ENCODE peak calls at places on chromosomes 3 and 15, in seven cellular contexts. One of them, this sample, is unnamed.

GRCh38 chr15:41501191-41501917 is 7.7 kb downstream of the ITPKA start:
- DNase-seq in tibial nerve: no peak
- DNase-seq in astrocyte of the spinal cord: no peak
- DNase-seq in progenitor cell of endocrine pancreas: no peak
- DNase-seq in mammary epithelial cell: no peak
- DNase-seq in left ventricle myocardium inferior: no peak
- DNase-seq in CD4-positive, alpha-beta T cell: no peak
- DNase-seq in this sample: no peak

GRCh38 chr3:137568880-137569279 is 195.2 kb upstream of the SOX14 start:
- DNase-seq in progenitor cell of endocrine pancreas: no peak
- DNase-seq in mammary epithelial cell: no peak
- DNase-seq in CD4-positive, alpha-beta T cell: no peak
- DNase-seq in astrocyte of the spinal cord: no peak
- DNase-seq in tibial nerve: no peak
- DNase-seq in left ventricle myocardium inferior: no peak
- DNase-seq in this sample: no peak

GRCh38 chr3:196646736-196647216 is 7.3 kb downstream of the NRROS start:
- DNase-seq in mammary epithelial cell: no peak
- DNase-seq in tibial nerve: no peak
- DNase-seq in astrocyte of the spinal cord: no peak
- DNase-seq in progenitor cell of endocrine pancreas: no peak
- DNase-seq in left ventricle myocardium inferior: no peak
- DNase-seq in CD4-positive, alpha-beta T cell: no peak
- DNase-seq in this sample: no peak

GRCh38 chr3:4748701-4749378 is 230.4 kb upstream of the BHLHE40 start:
- DNase-seq in mammary epithelial cell: no peak
- DNase-seq in astrocyte of the spinal cord: no peak
- DNase-seq in tibial nerve: no peak
- DNase-seq in left ventricle myocardium inferior: no peak
- DNase-seq in progenitor cell of endocrine pancreas: no peak
- DNase-seq in CD4-positive, alpha-beta T cell: no peak
- DNase-seq in this sample: no peak

GRCh38 chr3:39378092-39378491 is 5.1 kb upstream of the SLC25A38 start:
- DNase-seq in left ventricle myocardium inferior: no peak
- DNase-seq in astrocyte of the spinal cord: peak
- DNase-seq in CD4-positive, alpha-beta T cell: peak
- DNase-seq in tibial nerve: no peak
- DNase-seq in mammary epithelial cell: peak
- DNase-seq in progenitor cell of endocrine pancreas: peak
- DNase-seq in this sample: peak

GRCh38 chr15:64151727-64152506 is at the start of gene SNX22:
- DNase-seq in astrocyte of the spinal cord: no peak
- DNase-seq in CD4-positive, alpha-beta T cell: no peak
- DNase-seq in progenitor cell of endocrine pancreas: peak
- DNase-seq in tibial nerve: no peak
- DNase-seq in left ventricle myocardium inferior: no peak
- DNase-seq in mammary epithelial cell: no peak
- DNase-seq in this sample: peak

GRCh38 chr3:151990696-151991376 is 117.4 kb downstream of the SUCNR1 start:
- DNase-seq in left ventricle myocardium inferior: no peak
- DNase-seq in astrocyte of the spinal cord: no peak
- DNase-seq in progenitor cell of endocrine pancreas: no peak
- DNase-seq in CD4-positive, alpha-beta T cell: no peak
- DNase-seq in mammary epithelial cell: no peak
- DNase-seq in tibial nerve: no peak
- DNase-seq in this sample: no peak

GRCh38 chr3:46932455-46933225 is 43.9 kb downstream of the CCDC12 start:
- DNase-seq in mammary epithelial cell: no peak
- DNase-seq in tibial nerve: no peak
- DNase-seq in progenitor cell of endocrine pancreas: no peak
- DNase-seq in astrocyte of the spinal cord: no peak
- DNase-seq in left ventricle myocardium inferior: no peak
- DNase-seq in CD4-positive, alpha-beta T cell: no peak
- DNase-seq in this sample: no peak

GRCh38 chr3:150414273-150414672 is 6.2 kb downstream of the TSC22D2 start:
- DNase-seq in tibial nerve: no peak
- DNase-seq in CD4-positive, alpha-beta T cell: no peak
- DNase-seq in astrocyte of the spinal cord: peak
- DNase-seq in left ventricle myocardium inferior: no peak
- DNase-seq in mammary epithelial cell: peak
- DNase-seq in progenitor cell of endocrine pancreas: no peak
- DNase-seq in this sample: peak

GRCh38 chr3:128412180-128413002 is 54.3 kb downstream of the DNAJB8 start:
- DNase-seq in left ventricle myocardium inferior: no peak
- DNase-seq in tibial nerve: no peak
- DNase-seq in mammary epithelial cell: no peak
- DNase-seq in CD4-positive, alpha-beta T cell: no peak
- DNase-seq in astrocyte of the spinal cord: no peak
- DNase-seq in progenitor cell of endocrine pancreas: no peak
- DNase-seq in this sample: no peak

GRCh38 chr3:116443096-116443793 is 2.0 kb downstream of the LSAMP start:
- DNase-seq in tibial nerve: no peak
- DNase-seq in mammary epithelial cell: no peak
- DNase-seq in CD4-positive, alpha-beta T cell: no peak
- DNase-seq in astrocyte of the spinal cord: peak
- DNase-seq in progenitor cell of endocrine pancreas: no peak
- DNase-seq in left ventricle myocardium inferior: no peak
- DNase-seq in this sample: no peak

GRCh38 chr3:149610351-149611105 is 47.3 kb downstream of the WWTR1 start:
- DNase-seq in tibial nerve: no peak
- DNase-seq in astrocyte of the spinal cord: no peak
- DNase-seq in mammary epithelial cell: no peak
- DNase-seq in left ventricle myocardium inferior: peak
- DNase-seq in progenitor cell of endocrine pancreas: no peak
- DNase-seq in CD4-positive, alpha-beta T cell: no peak
- DNase-seq in this sample: no peak

GRCh38 chr3:128073185-128073725 is 21.0 kb downstream of the SEC61A1 start:
- DNase-seq in astrocyte of the spinal cord: no peak
- DNase-seq in progenitor cell of endocrine pancreas: no peak
- DNase-seq in CD4-positive, alpha-beta T cell: no peak
- DNase-seq in left ventricle myocardium inferior: no peak
- DNase-seq in tibial nerve: no peak
- DNase-seq in mammary epithelial cell: no peak
- DNase-seq in this sample: no peak

GRCh38 chr3:138449490-138449889 is 15.1 kb downstream of the ESYT3 start:
- DNase-seq in astrocyte of the spinal cord: no peak
- DNase-seq in progenitor cell of endocrine pancreas: no peak
- DNase-seq in CD4-positive, alpha-beta T cell: no peak
- DNase-seq in tibial nerve: no peak
- DNase-seq in left ventricle myocardium inferior: no peak
- DNase-seq in mammary epithelial cell: no peak
- DNase-seq in this sample: no peak

GRCh38 chr3:107959767-107960166 is 131.1 kb downstream of the CD47 start:
- DNase-seq in mammary epithelial cell: no peak
- DNase-seq in CD4-positive, alpha-beta T cell: no peak
- DNase-seq in left ventricle myocardium inferior: no peak
- DNase-seq in tibial nerve: no peak
- DNase-seq in progenitor cell of endocrine pancreas: no peak
- DNase-seq in astrocyte of the spinal cord: no peak
- DNase-seq in this sample: no peak

GRCh38 chr15:85704021-85704420 is 90.7 kb downstream of the KLHL25 start:
- DNase-seq in CD4-positive, alpha-beta T cell: no peak
- DNase-seq in tibial nerve: no peak
- DNase-seq in left ventricle myocardium inferior: no peak
- DNase-seq in progenitor cell of endocrine pancreas: no peak
- DNase-seq in astrocyte of the spinal cord: no peak
- DNase-seq in mammary epithelial cell: no peak
- DNase-seq in this sample: no peak

GRCh38 chr3:133662256-133662773 is 574 bp upstream of the TOPBP1 start:
- DNase-seq in mammary epithelial cell: peak
- DNase-seq in astrocyte of the spinal cord: peak
- DNase-seq in progenitor cell of endocrine pancreas: no peak
- DNase-seq in CD4-positive, alpha-beta T cell: no peak
- DNase-seq in left ventricle myocardium inferior: no peak
- DNase-seq in tibial nerve: no peak
- DNase-seq in this sample: peak

GRCh38 chr3:53709856-53710674 is 136.2 kb downstream of the CHDH start:
- DNase-seq in tibial nerve: peak
- DNase-seq in left ventricle myocardium inferior: peak
- DNase-seq in progenitor cell of endocrine pancreas: peak
- DNase-seq in astrocyte of the spinal cord: peak
- DNase-seq in mammary epithelial cell: peak
- DNase-seq in CD4-positive, alpha-beta T cell: peak
- DNase-seq in this sample: peak

GRCh38 chr3:194869482-194870169 is 183.9 kb downstream of the FAM43A start:
- DNase-seq in progenitor cell of endocrine pancreas: no peak
- DNase-seq in tibial nerve: no peak
- DNase-seq in astrocyte of the spinal cord: peak
- DNase-seq in left ventricle myocardium inferior: no peak
- DNase-seq in CD4-positive, alpha-beta T cell: no peak
- DNase-seq in mammary epithelial cell: peak
- DNase-seq in this sample: no peak
- TF ChIP-seq CTCF in progenitor cell of endocrine pancreas: no peak
- TF ChIP-seq CTCF in tibial nerve: no peak
- TF ChIP-seq CTCF in astrocyte of the spinal cord: no peak
- TF ChIP-seq CTCF in left ventricle myocardium inferior: no peak
- TF ChIP-seq CTCF in CD4-positive, alpha-beta T cell: no peak
- TF ChIP-seq CTCF in mammary epithelial cell: peak
- TF ChIP-seq CTCF in this sample: no peak

DNA sequence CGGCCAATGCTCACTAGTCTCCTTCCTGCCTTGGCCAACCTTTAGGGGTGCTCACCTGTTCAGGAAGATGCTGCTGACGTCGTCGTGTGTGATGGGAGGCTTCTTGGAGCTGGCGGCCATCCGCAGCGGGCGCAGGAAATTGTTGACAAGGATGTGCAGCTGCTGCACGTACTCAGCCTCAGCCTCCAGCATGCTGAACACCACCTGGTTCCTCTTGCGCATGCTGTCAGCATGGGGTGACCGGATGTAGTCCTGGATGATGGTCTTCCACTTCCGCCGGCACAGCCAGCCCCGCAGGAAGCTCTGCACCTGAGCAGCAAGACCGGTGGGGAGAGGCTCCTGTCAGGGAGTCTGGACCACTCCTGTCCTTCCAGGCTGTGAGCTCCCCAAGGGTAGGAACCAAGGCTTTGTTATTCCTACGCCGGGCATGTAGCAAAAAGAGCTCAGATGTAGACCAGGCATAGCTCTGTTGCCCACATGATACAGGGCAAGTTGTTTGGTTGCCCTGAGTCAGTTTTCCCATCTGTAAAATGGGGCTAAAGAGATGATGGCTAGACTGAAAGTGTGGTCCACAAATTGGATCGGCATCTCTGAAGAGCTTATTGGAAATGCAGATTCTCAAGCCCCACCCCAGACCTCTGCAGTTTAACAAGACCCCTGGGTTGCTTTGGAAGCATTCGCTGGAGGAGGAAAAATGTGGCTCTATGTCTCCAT is 43.7 kb downstream of the RASGRF1 start:
- DNase-seq in tibial nerve: no peak
- DNase-seq in CD4-positive, alpha-beta T cell: no peak
- DNase-seq in astrocyte of the spinal cord: no peak
- DNase-seq in mammary epithelial cell: no peak
- DNase-seq in progenitor cell of endocrine pancreas: no peak
- DNase-seq in left ventricle myocardium inferior: no peak
- DNase-seq in this sample: no peak
- TF ChIP-seq CTCF in tibial nerve: no peak
- TF ChIP-seq CTCF in CD4-positive, alpha-beta T cell: no peak
- TF ChIP-seq CTCF in astrocyte of the spinal cord: no peak
- TF ChIP-seq CTCF in mammary epithelial cell: no peak
- TF ChIP-seq CTCF in progenitor cell of endocrine pancreas: no peak
- TF ChIP-seq CTCF in left ventricle myocardium inferior: no peak
- TF ChIP-seq CTCF in this sample: no peak

DNA sequence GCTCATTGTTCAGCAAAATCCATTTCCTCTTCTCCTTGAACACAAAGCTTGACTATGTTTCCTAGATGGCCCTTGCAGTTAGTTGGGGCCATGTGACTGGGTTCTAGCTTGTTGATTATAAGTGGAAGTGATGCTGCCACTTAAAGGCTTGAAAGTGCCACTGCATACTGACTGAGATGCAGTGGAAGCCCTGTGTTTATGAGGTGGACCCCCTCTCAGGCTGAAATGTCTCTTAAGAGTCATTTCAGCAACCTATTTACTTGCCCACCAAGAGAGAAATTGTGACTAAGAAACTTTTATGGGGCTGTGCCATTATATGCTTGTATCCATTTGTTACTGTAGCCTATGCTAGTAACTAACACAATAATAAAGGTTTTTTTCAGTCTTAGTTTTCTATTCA is 8.4 kb upstream of the ANP32A start:
- DNase-seq in astrocyte of the spinal cord: no peak
- DNase-seq in CD4-positive, alpha-beta T cell: no peak
- DNase-seq in mammary epithelial cell: peak
- DNase-seq in tibial nerve: no peak
- DNase-seq in left ventricle myocardium inferior: no peak
- DNase-seq in progenitor cell of endocrine pancreas: no peak
- DNase-seq in this sample: peak
- TF ChIP-seq CTCF in astrocyte of the spinal cord: peak
- TF ChIP-seq CTCF in CD4-positive, alpha-beta T cell: peak
- TF ChIP-seq CTCF in mammary epithelial cell: peak
- TF ChIP-seq CTCF in tibial nerve: peak
- TF ChIP-seq CTCF in left ventricle myocardium inferior: peak
- TF ChIP-seq CTCF in progenitor cell of endocrine pancreas: no peak
- TF ChIP-seq CTCF in this sample: no peak

GRCh38 chr15:95291878-95292472 is 1038.5 kb upstream of the NR2F2 start:
- DNase-seq in tibial nerve: no peak
- DNase-seq in left ventricle myocardium inferior: no peak
- DNase-seq in mammary epithelial cell: peak
- DNase-seq in progenitor cell of endocrine pancreas: no peak
- DNase-seq in CD4-positive, alpha-beta T cell: no peak
- DNase-seq in astrocyte of the spinal cord: peak
- DNase-seq in this sample: peak
- TF ChIP-seq CTCF in tibial nerve: peak
- TF ChIP-seq CTCF in left ventricle myocardium inferior: peak
- TF ChIP-seq CTCF in mammary epithelial cell: peak
- TF ChIP-seq CTCF in progenitor cell of endocrine pancreas: peak
- TF ChIP-seq CTCF in CD4-positive, alpha-beta T cell: peak
- TF ChIP-seq CTCF in astrocyte of the spinal cord: peak
- TF ChIP-seq CTCF in this sample: peak

DNA sequence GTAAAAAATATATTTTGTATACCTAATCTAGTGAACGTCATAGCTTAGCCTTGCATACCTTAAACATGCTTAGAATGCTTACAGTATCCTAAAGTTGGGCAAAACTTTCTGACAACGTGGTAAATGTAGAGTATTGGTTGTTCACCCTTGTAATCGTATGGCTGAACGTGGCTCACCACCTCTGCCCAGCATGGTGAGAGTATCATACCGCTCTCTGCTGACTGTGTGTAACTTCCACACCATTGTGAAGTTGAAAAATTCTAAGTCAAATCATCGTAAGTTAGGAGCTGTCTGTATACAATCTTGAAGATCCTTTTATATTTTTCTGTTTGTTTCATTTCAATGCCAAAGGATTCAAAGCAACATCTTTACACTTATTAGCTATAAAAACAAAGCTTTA is 63.5 kb upstream of the TRPC1 start:
- DNase-seq in astrocyte of the spinal cord: no peak
- DNase-seq in progenitor cell of endocrine pancreas: no peak
- DNase-seq in tibial nerve: no peak
- DNase-seq in left ventricle myocardium inferior: no peak
- DNase-seq in CD4-positive, alpha-beta T cell: no peak
- DNase-seq in mammary epithelial cell: no peak
- DNase-seq in this sample: peak
- TF ChIP-seq CTCF in astrocyte of the spinal cord: no peak
- TF ChIP-seq CTCF in progenitor cell of endocrine pancreas: no peak
- TF ChIP-seq CTCF in tibial nerve: no peak
- TF ChIP-seq CTCF in left ventricle myocardium inferior: no peak
- TF ChIP-seq CTCF in CD4-positive, alpha-beta T cell: no peak
- TF ChIP-seq CTCF in mammary epithelial cell: no peak
- TF ChIP-seq CTCF in this sample: no peak

DNA sequence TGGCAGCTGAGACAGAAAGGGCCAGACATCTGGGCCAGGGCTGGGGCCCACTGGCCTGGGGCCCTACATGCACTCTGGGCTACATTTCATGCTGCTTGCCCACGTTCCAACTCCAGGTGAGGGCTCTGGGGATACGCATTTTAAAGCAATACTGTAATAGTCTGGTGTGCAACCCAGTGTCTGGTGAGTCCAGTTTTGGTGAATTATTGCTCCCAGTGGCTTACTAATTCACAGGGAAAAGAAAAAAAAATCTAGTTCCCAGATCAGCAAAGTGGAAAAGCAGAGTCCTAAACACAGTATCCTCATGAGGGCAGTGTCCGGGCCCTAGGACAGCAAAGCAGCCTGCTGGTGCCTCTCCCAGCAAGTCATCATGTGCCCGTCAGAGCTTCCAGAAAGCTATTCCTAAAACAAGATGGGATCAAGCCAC is 82.4 kb downstream of the CCNL1 start:
- DNase-seq in CD4-positive, alpha-beta T cell: no peak
- DNase-seq in progenitor cell of endocrine pancreas: no peak
- DNase-seq in astrocyte of the spinal cord: no peak
- DNase-seq in mammary epithelial cell: no peak
- DNase-seq in tibial nerve: no peak
- DNase-seq in left ventricle myocardium inferior: no peak
- DNase-seq in this sample: no peak
- TF ChIP-seq CTCF in CD4-positive, alpha-beta T cell: no peak
- TF ChIP-seq CTCF in progenitor cell of endocrine pancreas: no peak
- TF ChIP-seq CTCF in astrocyte of the spinal cord: peak
- TF ChIP-seq CTCF in mammary epithelial cell: no peak
- TF ChIP-seq CTCF in tibial nerve: no peak
- TF ChIP-seq CTCF in left ventricle myocardium inferior: peak
- TF ChIP-seq CTCF in this sample: no peak